ENCODE peak calls at places on chromosomes 6 and 20, in five cellular contexts. One of them, this sample, is unnamed.

GRCh38 chr6:53547815-53548496 is 3.1 kb upstream of the GCLC start:
- DNase-seq in GM23248: peak; percentile 99
- DNase-seq in HCT116: peak; percentile 95
- DNase-seq in OCI-LY7: peak; percentile 96
- DNase-seq in PC-3: peak; percentile 97
- DNase-seq in this sample: peak; percentile 97

GRCh38 chr6:142369266-142369665 is 67.5 kb downstream of the ADGRG6 start:
- DNase-seq in PC-3: no peak
- DNase-seq in HCT116: no peak
- DNase-seq in GM23248: no peak
- DNase-seq in OCI-LY7: no peak
- DNase-seq in this sample: no peak

GRCh38 chr20:29878777-29879442 is 1378.6 kb upstream of the DEFB115 start:
- DNase-seq in HCT116: no peak
- DNase-seq in OCI-LY7: no peak
- DNase-seq in PC-3: no peak
- DNase-seq in GM23248: no peak
- DNase-seq in this sample: no peak

GRCh38 chr6:113858605-113859348 is 1.6 kb downstream of the MARCKS start:
- DNase-seq in OCI-LY7: peak; percentile 75
- DNase-seq in PC-3: peak; percentile 87
- DNase-seq in GM23248: peak; percentile 95
- DNase-seq in HCT116: peak; percentile 77
- DNase-seq in this sample: peak; percentile 94

GRCh38 chr6:25402125-25402524 is 123.0 kb downstream of the CARMIL1 start:
- DNase-seq in OCI-LY7: no peak
- DNase-seq in PC-3: no peak
- DNase-seq in GM23248: no peak
- DNase-seq in HCT116: no peak
- DNase-seq in this sample: no peak

GRCh38 chr6:53484409-53485280 is 60.3 kb downstream of the GCLC start:
- DNase-seq in OCI-LY7: peak; percentile 79
- DNase-seq in HCT116: peak; percentile 55
- DNase-seq in GM23248: peak; percentile 77
- DNase-seq in PC-3: peak; percentile 87
- DNase-seq in this sample: peak; percentile 83

GRCh38 chr6:170176621-170177382 is 114.1 kb downstream of the DLL1 start:
- DNase-seq in OCI-LY7: no peak
- DNase-seq in PC-3: no peak
- DNase-seq in HCT116: no peak
- DNase-seq in GM23248: peak; percentile 31
- DNase-seq in this sample: no peak

GRCh38 chr6:16676978-16677377 is 84.3 kb downstream of the ATXN1 start:
- DNase-seq in OCI-LY7: no peak
- DNase-seq in HCT116: peak; percentile 66
- DNase-seq in GM23248: peak; percentile 31
- DNase-seq in PC-3: peak; percentile 47
- DNase-seq in this sample: peak; percentile 14

GRCh38 chr20:49534314-49534713 is 33.6 kb downstream of the PTGIS start:
- DNase-seq in HCT116: peak; percentile 48
- DNase-seq in GM23248: peak; percentile 69
- DNase-seq in PC-3: peak; percentile 88
- DNase-seq in OCI-LY7: peak; percentile 81
- DNase-seq in this sample: peak; percentile 89

GRCh38 chr20:50762435-50763201 is 31.2 kb downstream of the PARD6B start:
- DNase-seq in GM23248: peak; percentile 84
- DNase-seq in PC-3: peak; percentile 74
- DNase-seq in OCI-LY7: no peak
- DNase-seq in HCT116: no peak
- DNase-seq in this sample: no peak

GRCh38 chr6:18465410-18466154 is 78.4 kb downstream of the RNF144B start:
- DNase-seq in HCT116: no peak
- DNase-seq in PC-3: no peak
- DNase-seq in OCI-LY7: no peak
- DNase-seq in GM23248: no peak
- DNase-seq in this sample: no peak

GRCh38 chr6:165926378-165926777 is 241.3 kb downstream of the TBXT start:
- DNase-seq in GM23248: no peak
- DNase-seq in OCI-LY7: no peak
- DNase-seq in HCT116: no peak
- DNase-seq in PC-3: no peak
- DNase-seq in this sample: no peak

GRCh38 chr6:165925474-165926156 is 242.0 kb downstream of the TBXT start:
- DNase-seq in OCI-LY7: no peak
- DNase-seq in HCT116: no peak
- DNase-seq in GM23248: no peak
- DNase-seq in PC-3: no peak
- DNase-seq in this sample: no peak

GRCh38 chr6:165931675-165932074 is 236.0 kb downstream of the TBXT start:
- DNase-seq in HCT116: no peak
- DNase-seq in OCI-LY7: no peak
- DNase-seq in PC-3: no peak
- DNase-seq in GM23248: no peak
- DNase-seq in this sample: peak; percentile 46

GRCh38 chr6:165930668-165931067 is 237.0 kb downstream of the TBXT start:
- DNase-seq in PC-3: no peak
- DNase-seq in HCT116: no peak
- DNase-seq in GM23248: no peak
- DNase-seq in OCI-LY7: no peak
- DNase-seq in this sample: no peak

DNA sequence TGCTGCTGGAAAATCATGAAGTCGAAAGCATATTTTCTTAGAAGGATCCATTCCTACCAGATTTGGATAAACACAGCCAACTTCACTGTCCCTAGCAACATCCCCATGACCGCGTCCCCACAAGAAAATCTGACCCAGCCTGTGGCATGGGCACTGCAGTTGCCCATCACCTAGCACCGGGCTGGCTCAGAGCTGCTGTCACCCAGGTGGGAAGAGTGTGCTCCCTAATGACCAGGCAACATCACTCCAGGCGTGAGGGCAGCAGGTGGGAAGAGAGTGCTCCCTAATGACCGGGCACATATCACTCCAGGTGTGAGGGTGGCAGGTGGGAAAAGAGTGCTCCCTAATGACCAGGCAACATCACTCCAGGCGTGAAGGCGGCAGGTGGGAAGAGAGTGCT is 238.0 kb downstream of the TBXT start:
- DNase-seq in HCT116: no peak
- DNase-seq in GM23248: no peak
- DNase-seq in OCI-LY7: no peak
- DNase-seq in PC-3: no peak
- DNase-seq in this sample: no peak
- TF ChIP-seq EZH2phosphoT487 in HCT116: no peak
- TF ChIP-seq EZH2phosphoT487 in GM23248: no peak
- TF ChIP-seq EZH2phosphoT487 in OCI-LY7: no peak
- TF ChIP-seq EZH2phosphoT487 in PC-3: no peak
- TF ChIP-seq EZH2phosphoT487 in this sample: no peak

DNA sequence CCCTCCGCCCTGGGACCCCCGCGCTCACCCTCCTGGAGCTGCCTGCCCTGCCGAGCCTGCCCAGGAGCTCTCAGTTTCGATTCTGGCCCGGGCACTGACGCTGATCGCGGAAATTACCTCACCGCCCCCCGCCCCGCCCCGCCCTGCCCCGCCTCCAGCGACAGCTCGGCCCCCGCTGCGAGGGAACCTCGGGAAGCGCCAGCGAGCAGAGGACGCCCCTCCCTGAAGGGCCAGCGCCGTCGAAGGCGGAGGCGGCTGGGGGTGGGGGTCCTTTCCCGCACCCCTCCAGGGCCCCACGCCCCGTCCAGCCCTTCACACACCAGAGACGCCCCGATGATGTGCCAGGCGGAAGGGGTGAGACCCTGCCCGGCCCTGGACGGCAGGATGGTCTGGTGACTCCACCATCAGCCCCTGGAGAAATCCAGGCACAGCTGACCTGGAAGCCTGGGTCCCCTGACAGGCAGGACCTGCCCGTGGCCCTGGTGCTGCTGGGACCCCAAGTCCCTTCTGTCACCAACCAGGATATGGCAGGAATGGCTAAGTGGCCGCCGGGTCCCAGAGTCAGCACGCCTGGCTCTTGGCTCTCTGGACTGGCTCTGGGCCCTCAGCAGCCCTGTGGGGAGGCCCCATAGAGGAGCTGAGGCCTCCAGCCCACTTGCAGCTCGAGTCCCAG is at the start of gene HELZ2:
- DNase-seq in OCI-LY7: peak; percentile 68
- DNase-seq in PC-3: peak; percentile 58
- DNase-seq in GM23248: peak; percentile 90
- DNase-seq in HCT116: peak; percentile 16
- DNase-seq in this sample: peak; percentile 84
- TF ChIP-seq EZH2phosphoT487 in OCI-LY7: no peak
- TF ChIP-seq EZH2phosphoT487 in PC-3: no peak
- TF ChIP-seq EZH2phosphoT487 in GM23248: no peak
- TF ChIP-seq EZH2phosphoT487 in HCT116: no peak
- TF ChIP-seq EZH2phosphoT487 in this sample: no peak

GRCh38 chr6:14417377-14417776 is 299.8 kb downstream of the CD83 start:
- DNase-seq in PC-3: no peak
- DNase-seq in OCI-LY7: no peak
- DNase-seq in GM23248: no peak
- DNase-seq in HCT116: no peak
- DNase-seq in this sample: no peak
- TF ChIP-seq EZH2phosphoT487 in PC-3: no peak
- TF ChIP-seq EZH2phosphoT487 in OCI-LY7: no peak
- TF ChIP-seq EZH2phosphoT487 in GM23248: no peak
- TF ChIP-seq EZH2phosphoT487 in HCT116: no peak
- TF ChIP-seq EZH2phosphoT487 in this sample: no peak

GRCh38 chr6:21451546-21452013 is 142.0 kb upstream of the SOX4 start:
- DNase-seq in PC-3: no peak
- DNase-seq in GM23248: no peak
- DNase-seq in HCT116: no peak
- DNase-seq in OCI-LY7: no peak
- DNase-seq in this sample: no peak
- TF ChIP-seq EZH2phosphoT487 in PC-3: no peak
- TF ChIP-seq EZH2phosphoT487 in GM23248: no peak
- TF ChIP-seq EZH2phosphoT487 in HCT116: no peak
- TF ChIP-seq EZH2phosphoT487 in OCI-LY7: no peak
- TF ChIP-seq EZH2phosphoT487 in this sample: no peak

GRCh38 chr6:84139311-84139710 is 88.1 kb downstream of the CEP162 start:
- DNase-seq in GM23248: no peak
- DNase-seq in HCT116: no peak
- DNase-seq in PC-3: no peak
- DNase-seq in OCI-LY7: no peak
- DNase-seq in this sample: no peak

GRCh38 chr6:84136364-84137050 is 90.9 kb downstream of the CEP162 start:
- DNase-seq in OCI-LY7: no peak
- DNase-seq in PC-3: no peak
- DNase-seq in GM23248: no peak
- DNase-seq in HCT116: no peak
- DNase-seq in this sample: no peak

GRCh38 chr6:84137051-84137375 is 90.4 kb downstream of the CEP162 start:
- DNase-seq in PC-3: peak; percentile 2
- DNase-seq in HCT116: peak; percentile 43
- DNase-seq in OCI-LY7: no peak
- DNase-seq in GM23248: no peak
- DNase-seq in this sample: no peak

GRCh38 chr6:84137989-84138575 is 89.4 kb downstream of the CEP162 start:
- DNase-seq in GM23248: no peak
- DNase-seq in PC-3: peak; percentile 8
- DNase-seq in HCT116: no peak
- DNase-seq in OCI-LY7: no peak
- DNase-seq in this sample: no peak

DNA sequence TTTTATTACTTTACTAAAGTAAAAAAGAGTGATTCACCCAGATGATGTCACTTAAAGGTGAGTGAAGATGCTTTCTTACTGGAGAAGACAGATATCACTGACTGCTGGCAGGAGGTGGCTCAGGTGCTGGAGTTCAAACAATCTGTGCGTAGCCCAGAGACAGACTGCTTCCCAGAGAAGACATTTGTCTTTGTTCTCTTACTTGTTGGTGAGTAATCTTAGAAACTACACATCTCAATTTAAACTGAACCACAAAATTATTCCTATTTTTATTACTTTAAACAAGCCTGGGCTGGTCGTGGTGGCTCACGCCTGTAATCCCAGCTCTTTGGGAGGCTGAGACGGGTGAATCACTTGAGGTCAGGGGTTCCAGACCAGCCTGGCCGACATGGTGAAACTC is 92.2 kb downstream of the CEP162 start:
- DNase-seq in OCI-LY7: no peak
- DNase-seq in GM23248: no peak
- DNase-seq in PC-3: no peak
- DNase-seq in HCT116: no peak
- DNase-seq in this sample: no peak
- TF ChIP-seq EZH2phosphoT487 in OCI-LY7: no peak
- TF ChIP-seq EZH2phosphoT487 in GM23248: no peak
- TF ChIP-seq EZH2phosphoT487 in PC-3: no peak
- TF ChIP-seq EZH2phosphoT487 in HCT116: no peak
- TF ChIP-seq EZH2phosphoT487 in this sample: no peak

DNA sequence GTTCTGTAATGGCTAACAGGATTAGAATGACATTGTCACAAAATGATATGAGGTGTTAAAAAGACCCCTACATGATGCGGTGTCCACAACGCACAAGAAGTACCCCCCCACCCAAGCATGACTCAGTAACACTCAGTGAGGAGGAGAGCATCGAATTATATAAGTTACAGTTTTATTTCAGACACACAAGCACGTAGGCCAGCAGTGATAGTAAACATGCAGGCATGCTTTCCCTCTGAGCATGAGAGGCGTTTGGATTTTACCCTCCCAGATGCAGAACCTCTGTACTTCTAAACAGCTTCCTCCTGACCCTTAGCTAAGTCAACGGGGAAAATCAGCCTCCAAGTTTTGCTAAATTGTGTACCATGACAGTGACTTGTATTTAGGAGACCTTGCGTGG is 23.9 kb downstream of the GNAS start:
- DNase-seq in OCI-LY7: no peak
- DNase-seq in HCT116: no peak
- DNase-seq in PC-3: no peak
- DNase-seq in GM23248: no peak
- DNase-seq in this sample: no peak
- TF ChIP-seq EZH2phosphoT487 in OCI-LY7: no peak
- TF ChIP-seq EZH2phosphoT487 in HCT116: no peak
- TF ChIP-seq EZH2phosphoT487 in PC-3: no peak
- TF ChIP-seq EZH2phosphoT487 in GM23248: no peak
- TF ChIP-seq EZH2phosphoT487 in this sample: no peak

GRCh38 chr6:49526598-49526997 is 23.9 kb upstream of the C6orf141 start:
- DNase-seq in PC-3: no peak
- DNase-seq in HCT116: no peak
- DNase-seq in OCI-LY7: no peak
- DNase-seq in GM23248: no peak
- DNase-seq in this sample: peak; percentile 2

GRCh38 chr6:49523901-49524300 is 24.2 kb downstream of the GLYATL3 start:
- DNase-seq in OCI-LY7: no peak
- DNase-seq in HCT116: no peak
- DNase-seq in GM23248: no peak
- DNase-seq in PC-3: no peak
- DNase-seq in this sample: no peak

GRCh38 chr6:49522710-49523593 is 23.2 kb downstream of the GLYATL3 start:
- DNase-seq in OCI-LY7: no peak
- DNase-seq in HCT116: no peak
- DNase-seq in GM23248: no peak
- DNase-seq in PC-3: no peak
- DNase-seq in this sample: no peak

GRCh38 chr6:49527315-49527714 is 23.2 kb upstream of the C6orf141 start:
- DNase-seq in OCI-LY7: no peak
- DNase-seq in HCT116: no peak
- DNase-seq in PC-3: no peak
- DNase-seq in GM23248: no peak
- DNase-seq in this sample: peak; percentile 14

DNA sequence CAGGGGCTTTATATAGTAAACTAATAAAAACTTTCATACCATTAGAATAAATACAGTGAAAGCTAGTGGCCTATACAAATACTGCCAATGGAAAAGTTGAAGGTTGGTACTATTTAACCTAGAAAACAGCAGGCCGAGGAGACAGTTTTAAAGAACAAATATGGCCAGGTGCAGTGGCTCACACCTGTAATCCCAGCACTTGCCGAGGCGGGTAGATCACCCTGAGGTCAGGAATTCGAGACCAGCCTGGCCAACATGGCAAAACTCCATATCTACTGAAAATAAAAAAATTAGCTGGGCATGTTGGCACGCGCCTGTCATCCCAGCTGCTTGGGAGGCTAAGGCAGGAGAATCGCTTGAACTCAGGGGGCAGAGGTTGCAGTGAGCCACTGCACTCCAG is 24.8 kb downstream of the GLYATL3 start:
- DNase-seq in OCI-LY7: no peak
- DNase-seq in GM23248: no peak
- DNase-seq in HCT116: no peak
- DNase-seq in PC-3: no peak
- DNase-seq in this sample: no peak
- TF ChIP-seq EZH2phosphoT487 in OCI-LY7: no peak
- TF ChIP-seq EZH2phosphoT487 in GM23248: no peak
- TF ChIP-seq EZH2phosphoT487 in HCT116: no peak
- TF ChIP-seq EZH2phosphoT487 in PC-3: no peak
- TF ChIP-seq EZH2phosphoT487 in this sample: no peak